ENCODE peak calls at places on chromosome 14, in four cellular contexts. C is fibroblast of mammary gland, T is lung, A is AG04449. Y is an unnamed sample.

GRCh38 chr14:33457617-33458016 is 493.3 kb downstream of the EGLN3 start:
- DNase-seq in A (no peak), T (no peak), C (no peak), Y (no peak)

GRCh38 chr14:24332094-24332983 is 2.5 kb downstream of the ADCY4 start:
- DNase-seq in T (peak), A (no peak), C (peak), Y (peak)

GRCh38 chr14:95681153-95681552 is 5.1 kb upstream of the TCL1B start:
- DNase-seq in A (no peak), T (no peak), C (no peak), Y (no peak)

GRCh38 chr14:85535316-85535715 is 5.4 kb downstream of the FLRT2 start:
- DNase-seq in A (no peak), C (no peak), T (no peak), Y (no peak)

GRCh38 chr14:61150851-61151250 is 130.3 kb downstream of the TMEM30B start:
- DNase-seq in T (no peak), C (peak), A (peak), Y (peak)

GRCh38 chr14:60654303-60654925 is 5.1 kb upstream of the SIX1 start:
- DNase-seq in T (no peak), C (peak), A (no peak), Y (peak)

GRCh38 chr14:95577067-95577800 is 42.4 kb downstream of the GLRX5 start:
- DNase-seq in T (no peak), A (no peak), C (no peak), Y (no peak)

GRCh38 chr14:36520601-36521525 is 831 bp upstream of the NKX2-1 start:
- DNase-seq in T (peak), A (no peak), C (peak), Y (peak)

GRCh38 chr14:24605435-24606190 is 3.9 kb downstream of the GZMH start:
- DNase-seq in A (no peak), T (peak), C (peak), Y (no peak)

GRCh38 chr14:99040047-99040446 is 231.9 kb downstream of the BCL11B start:
- DNase-seq in A (no peak), C (no peak), T (no peak), Y (no peak)

GRCh38 chr14:23094666-23095195 is at the start of gene ACIN1:
- DNase-seq in A (peak), C (peak), T (peak), Y (peak)

GRCh38 chr14:101061411-101062064 is 158.0 kb upstream of the RTL1 start:
- DNase-seq in A (no peak), C (no peak), T (no peak), Y (no peak)

GRCh38 chr14:82270286-82270685 is 736.6 kb upstream of the SEL1L start:
- DNase-seq in T (no peak), C (no peak), A (no peak), Y (no peak)

GRCh38 chr14:74841230-74842207 is 34.4 kb downstream of the PROX2 start:
- DNase-seq in A (no peak), T (no peak), C (no peak), Y (no peak)

GRCh38 chr14:102505775-102506598 is 3.6 kb downstream of the ANKRD9 start:
- DNase-seq in C (no peak), T (no peak), A (no peak), Y (no peak)

GRCh38 chr14:55274760-55275159 is 3.5 kb downstream of the FBXO34 start:
- DNase-seq in C (peak), A (no peak), T (no peak), Y (peak)

GRCh38 chr14:75096959-75097358 is 27.5 kb downstream of the ZC2HC1C start:
- DNase-seq in C (no peak), T (no peak), A (no peak), Y (no peak)

GRCh38 chr14:54767139-54767431 is 135.5 kb downstream of the GCH1 start:
- DNase-seq in T (no peak), C (no peak), A (no peak), Y (no peak)

GRCh38 chr14:79337761-79338160 is 873.5 kb downstream of the DIO2 start:
- DNase-seq in T (no peak), C (no peak), A (no peak), Y (no peak)

GRCh38 chr14:74584966-74585365 is 27.1 kb downstream of the LTBP2 start:
- DNase-seq in C (no peak), A (no peak), T (no peak), Y (no peak)

GRCh38 chr14:44453433-44454171 is 53.5 kb downstream of the FSCB start:
- DNase-seq in C (no peak), T (no peak), A (no peak), Y (no peak)

GRCh38 chr14:90444077-90444696 is 47.4 kb downstream of the CALM1 start:
- DNase-seq in A (no peak), T (peak), C (peak), Y (no peak)

GRCh38 chr14:34750670-34751069 is 36.3 kb upstream of the CFL2 start:
- DNase-seq in C (peak), T (no peak), A (peak), Y (peak)

GRCh38 chr14:79659995-79660975 is 551.0 kb downstream of the DIO2 start:
- DNase-seq in A (no peak), T (no peak), C (no peak), Y (no peak)

GRCh38 chr14:88989911-88990310 is 165.5 kb downstream of the TTC8 start:
- DNase-seq in T (no peak), C (no peak), A (no peak), Y (no peak)

GRCh38 chr14:49677643-49678042 is 10.4 kb downstream of the POLE2 start:
- DNase-seq in C (no peak), T (no peak), A (no peak), Y (no peak)

GRCh38 chr14:58826845-58827686 is 189.3 kb downstream of the DACT1 start:
- DNase-seq in T (no peak), C (peak), A (no peak), Y (no peak)

GRCh38 chr14:83975435-83976222 is 1554.3 kb upstream of the FLRT2 start:
- DNase-seq in A (no peak), T (no peak), C (peak), Y (no peak)

GRCh38 chr14:83416476-83416875 is 1882.8 kb upstream of the SEL1L start:
- DNase-seq in A (no peak), C (no peak), T (no peak), Y (no peak)

GRCh38 chr14:36619853-36620252 is 37.4 kb upstream of the NKX2-8 start:
- DNase-seq in C (no peak), T (no peak), A (no peak), Y (no peak)

GRCh38 chr14:100138082-100138787 is 21.2 kb downstream of the DEGS2 start:
- DNase-seq in A (no peak), T (no peak), C (no peak), Y (no peak)

GRCh38 chr14:31307618-31308017 is 100.0 kb upstream of the HECTD1 start:
- DNase-seq in T (no peak), C (no peak), A (no peak), Y (no peak)

GRCh38 chr14:75053396-75054289 is 2.4 kb upstream of the MLH3 start:
- DNase-seq in T (no peak), A (no peak), C (peak), Y (no peak)

GRCh38 chr14:57502581-57503254 is 9.1 kb upstream of the CCDC198 start:
- DNase-seq in C (peak), T (no peak), A (no peak), Y (peak)

GRCh38 chr14:93970967-93971634 is 5.3 kb downstream of the ASB2 start:
- DNase-seq in A (no peak), C (no peak), T (no peak), Y (no peak)

GRCh38 chr14:37970696-37971095 is 237.0 kb upstream of the SSTR1 start:
- DNase-seq in A (no peak), T (no peak), C (no peak), Y (no peak)

DNA sequence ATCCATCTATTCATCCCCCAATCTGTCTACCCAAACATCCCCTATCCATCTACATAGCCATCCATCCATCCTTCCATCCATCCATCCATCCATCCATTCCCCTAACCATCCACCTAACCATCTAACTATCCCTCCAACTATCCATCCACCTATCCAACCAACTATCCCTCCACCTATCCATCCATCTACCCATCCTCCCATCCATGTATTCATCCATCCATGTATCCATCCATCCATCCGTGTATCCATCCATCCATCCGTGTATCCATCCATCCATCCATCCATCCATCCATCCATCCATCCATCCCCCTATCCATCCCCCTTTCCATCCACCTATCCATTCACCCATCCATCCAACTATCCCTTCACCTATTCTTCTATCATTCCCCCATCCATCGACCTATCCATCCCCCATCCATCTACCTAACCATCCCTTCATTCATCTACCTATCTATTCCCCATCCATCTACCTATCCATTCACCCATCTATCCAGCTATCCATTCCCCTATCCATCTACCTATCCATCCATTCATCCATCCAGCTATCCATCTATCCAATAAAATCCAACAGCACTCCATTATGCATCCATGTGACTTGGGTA is 131.7 kb downstream of the VRK1 start:
- DNase-seq in A (no peak), C (no peak), T (no peak), Y (no peak)
- TF ChIP-seq CTCF in A (no peak), C (no peak), T (no peak), Y (no peak)

GRCh38 chr14:76812093-76812421 is 625 bp downstream of the ANGEL1 start:
- DNase-seq in T (no peak), C (no peak), A (no peak), Y (no peak)

GRCh38 chr14:76810953-76811400 is 1.7 kb downstream of the ANGEL1 start:
- DNase-seq in A (no peak), C (peak), T (no peak), Y (peak)

GRCh38 chr14:76811561-76811960 is 1.1 kb downstream of the ANGEL1 start:
- DNase-seq in A (no peak), T (no peak), C (no peak), Y (peak)

GRCh38 chr14:76808990-76809389 is 3.7 kb downstream of the ANGEL1 start:
- DNase-seq in C (no peak), T (no peak), A (no peak), Y (no peak)

GRCh38 chr14:76810525-76810924 is 2.2 kb downstream of the ANGEL1 start:
- DNase-seq in C (no peak), A (no peak), T (no peak), Y (no peak)
- H3K4me3 ChIP-seq in C (no peak), A (no peak), T (no peak), Y (no peak)

DNA sequence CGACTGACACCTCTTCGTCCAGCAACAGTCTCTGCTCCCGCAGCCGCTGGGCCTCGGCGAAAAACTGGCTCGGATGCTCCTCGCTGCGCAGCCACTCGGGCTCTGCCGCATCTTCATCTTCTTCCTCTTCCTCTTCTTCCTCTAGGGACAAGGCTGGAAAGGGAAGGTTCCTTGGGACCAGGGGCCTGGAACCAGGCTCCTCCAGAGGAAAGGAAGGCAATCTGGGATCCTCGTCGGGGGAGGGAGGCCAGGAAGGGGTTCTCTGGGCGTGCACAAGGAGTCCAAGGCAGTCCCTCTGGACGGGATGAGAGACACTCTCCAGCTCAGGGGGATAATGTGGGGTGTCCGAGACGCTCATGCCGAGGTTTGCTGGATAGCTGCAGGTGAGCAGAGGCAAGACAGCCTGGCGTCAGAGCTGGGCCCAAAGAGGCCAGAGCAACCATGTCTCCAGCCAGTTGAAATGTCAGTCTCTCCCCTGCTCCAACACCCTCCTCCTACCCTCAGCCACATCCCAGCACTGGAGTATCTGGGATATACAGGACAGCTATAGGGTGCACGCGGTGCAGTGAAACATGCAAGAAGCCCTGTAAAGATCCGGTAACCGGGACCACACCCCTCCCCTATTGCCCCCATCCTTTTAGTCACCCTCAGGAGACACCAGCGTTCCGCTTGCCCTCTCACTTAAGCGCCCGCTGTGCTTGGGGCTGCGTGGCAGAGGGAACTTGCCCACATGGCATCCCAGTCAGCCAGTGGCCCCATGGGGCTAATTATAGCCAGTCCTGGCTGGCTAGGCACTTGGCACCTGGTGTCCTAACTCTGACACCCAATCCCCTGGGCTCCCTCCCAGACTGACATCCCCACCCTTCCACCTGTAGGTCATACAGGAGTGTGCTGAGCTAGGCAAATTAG is at the start of gene KLHL33:
- DNase-seq in T (no peak), A (no peak), C (no peak), Y (no peak)
- TF ChIP-seq CTCF in T (no peak), A (no peak), C (no peak), Y (no peak)

GRCh38 chr14:68145539-68145938 is 326.0 kb downstream of the RAD51B start:
- DNase-seq in C (peak), T (no peak), A (no peak), Y (peak)

GRCh38 chr14:68148763-68149162 is 329.2 kb downstream of the RAD51B start:
- DNase-seq in A (no peak), T (no peak), C (no peak), Y (no peak)

GRCh38 chr14:68148276-68148675 is 328.7 kb downstream of the RAD51B start:
- DNase-seq in C (peak), T (no peak), A (no peak), Y (peak)

GRCh38 chr14:68146812-68147211 is 327.2 kb downstream of the RAD51B start:
- DNase-seq in T (peak), C (peak), A (peak), Y (peak)

DNA sequence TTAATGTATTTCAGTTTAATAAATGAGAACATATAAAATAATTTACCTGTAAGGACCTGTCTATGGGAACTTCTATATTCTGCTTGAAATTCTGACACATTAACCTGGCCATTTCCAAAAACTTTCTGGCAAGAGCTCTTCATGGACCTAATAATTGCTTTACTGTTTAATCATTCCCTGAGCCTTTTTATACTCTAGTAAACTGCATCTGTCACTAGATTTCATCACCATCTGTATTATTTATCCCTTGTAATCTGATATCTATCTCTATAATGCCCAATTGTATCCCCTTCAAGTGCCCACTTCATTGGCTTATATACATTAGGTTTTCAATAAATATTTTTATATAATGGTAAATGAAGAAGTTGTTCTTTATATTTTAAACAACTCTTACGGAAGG is 327.8 kb downstream of the RAD51B start:
- DNase-seq in C (peak), T (no peak), A (no peak), Y (no peak)
- H3K4me3 ChIP-seq in C (no peak), T (no peak), A (no peak), Y (no peak)

GRCh38 chr14:39108791-39109190 is 5.3 kb upstream of the GEMIN2 start:
- DNase-seq in C (no peak), T (no peak), A (no peak), Y (no peak)

GRCh38 chr14:39109893-39110715 is 4.0 kb upstream of the GEMIN2 start:
- DNase-seq in A (no peak), T (no peak), C (no peak), Y (no peak)

GRCh38 chr14:39102969-39103957 is at the start of gene SEC23A:
- DNase-seq in A (peak), C (peak), T (peak), Y (peak)

GRCh38 chr14:39102265-39102968 is 618 bp downstream of the SEC23A start:
- DNase-seq in A (no peak), T (no peak), C (peak), Y (peak)

GRCh38 chr14:39107624-39108023 is 4.6 kb upstream of the SEC23A start:
- DNase-seq in C (peak), T (no peak), A (no peak), Y (peak)
- TF ChIP-seq CTCF in C (peak), T (no peak), A (peak), Y (peak)

GRCh38 chr14:73244541-73244940 is 7.2 kb downstream of the PAPLN start:
- DNase-seq in T (no peak), A (no peak), C (no peak), Y (no peak)

GRCh38 chr14:73242274-73242960 is 5.1 kb downstream of the PAPLN start:
- DNase-seq in A (no peak), T (no peak), C (peak), Y (no peak)

GRCh38 chr14:73243748-73244147 is 6.4 kb downstream of the PAPLN start:
- DNase-seq in T (no peak), C (no peak), A (no peak), Y (no peak)

GRCh38 chr14:73241481-73242165 is 4.3 kb downstream of the PAPLN start:
- DNase-seq in C (no peak), T (no peak), A (no peak), Y (no peak)

GRCh38 chr14:73243341-73243740 is 6.0 kb downstream of the PAPLN start:
- DNase-seq in T (no peak), C (no peak), A (no peak), Y (no peak)
- H3K4me3 ChIP-seq in T (no peak), C (no peak), A (no peak), Y (no peak)

GRCh38 chr14:105492051-105492965 is 1.3 kb downstream of the TEDC1 start:
- DNase-seq in A (no peak), C (no peak), T (no peak), Y (no peak)

GRCh38 chr14:105491366-105492006 is 440 bp downstream of the TEDC1 start:
- DNase-seq in A (no peak), T (peak), C (peak), Y (peak)

GRCh38 chr14:105493921-105494605 is 3.0 kb downstream of the TEDC1 start:
- DNase-seq in C (no peak), T (no peak), A (no peak), Y (no peak)

GRCh38 chr14:105494606-105494929 is 3.5 kb downstream of the TEDC1 start:
- DNase-seq in T (no peak), C (no peak), A (no peak), Y (no peak)

GRCh38 chr14:105492966-105493871 is 2.2 kb downstream of the TEDC1 start:
- DNase-seq in C (no peak), A (no peak), T (no peak), Y (no peak)
- TF ChIP-seq CTCF in C (no peak), A (no peak), T (no peak), Y (no peak)

DNA sequence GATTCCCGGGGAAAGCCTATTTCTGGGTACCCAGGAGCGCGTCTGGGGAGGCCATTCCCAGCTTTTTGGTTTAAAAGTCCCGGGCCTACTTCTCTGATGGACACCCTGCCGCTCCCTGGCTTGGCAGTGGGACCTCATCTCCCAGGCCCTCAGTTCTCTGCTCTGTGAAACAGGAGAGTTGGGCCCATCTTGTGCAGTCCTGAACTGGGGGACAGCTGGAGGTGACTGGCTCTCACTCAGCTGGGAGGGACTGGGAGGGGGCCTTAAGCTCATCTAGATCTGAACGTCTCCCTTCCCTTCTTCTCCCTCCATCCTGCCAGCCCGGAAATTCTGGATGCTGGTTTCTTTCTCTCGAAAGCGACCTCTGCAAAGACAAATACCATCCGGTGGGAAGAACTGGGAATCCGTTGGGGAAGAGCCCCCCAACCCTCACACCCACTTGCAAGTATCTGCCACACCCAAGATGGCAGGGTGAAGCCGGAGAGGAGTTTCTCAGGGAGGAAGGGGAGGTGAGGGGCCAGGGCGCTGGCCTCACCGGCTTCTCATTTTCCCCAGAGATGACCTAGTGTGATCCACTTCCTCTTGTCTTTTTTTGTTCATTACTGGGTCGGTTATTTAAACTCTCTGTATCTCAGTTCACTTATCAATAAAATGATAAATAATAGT is 1.4 kb downstream of the RIN3 start:
- DNase-seq in C (no peak), A (no peak), T (no peak), Y (no peak)
- H3K4me3 ChIP-seq in C (peak), A (peak), T (peak), Y (peak)

GRCh38 chr14:104014764-104015163 is 70.7 kb upstream of the ASPG start:
- DNase-seq in A (no peak), T (no peak), C (no peak), Y (no peak)
- TF ChIP-seq CTCF in A (no peak), T (no peak), C (no peak), Y (no peak)

Y was measured in astrocyte of the spinal cord.